ENCODE peak calls at places on chromosomes 4 and X, in six cellular contexts. O is mammary epithelial cell, W is stomach, F is PC-9, V is left lung, U is SK-N-MC. N is an unnamed sample. For H3K9me3, the result is how much of the 10 kb centered on the place peaks cover.

GRCh38 chrX:22343192-22343591 is 70.5 kb downstream of the CBLL2 start:
- DNase-seq in W (no peak), F (no peak), O (no peak), V (no peak), U (no peak), N (no peak)

GRCh38 chrX:122866527-122866926 is 317.6 kb upstream of the GRIA3 start:
- DNase-seq in O (peak), U (no peak), F (no peak), V (no peak), W (no peak), N (no peak)

GRCh38 chr4:3385719-3386440 is 55.9 kb upstream of the HGFAC start:
- DNase-seq in O (peak), V (no peak), W (no peak), U (no peak), F (no peak), N (no peak)

GRCh38 chrX:22800360-22800759 is 199.4 kb upstream of the DDX53 start:
- DNase-seq in O (peak), W (no peak), F (peak), V (no peak), U (peak), N (no peak)

GRCh38 chrX:86146102-86146501 is 2.1 kb upstream of the DACH2 start:
- DNase-seq in F (no peak), W (no peak), V (no peak), U (no peak), O (no peak), N (no peak)

GRCh38 chrX:120668357-120668756 is 38.5 kb upstream of the C1GALT1C1 start:
- DNase-seq in U (no peak), O (no peak), F (no peak), W (no peak), V (no peak), N (no peak)

GRCh38 chr4:148270600-148270999 is 171.6 kb downstream of the NR3C2 start:
- DNase-seq in F (no peak), V (no peak), O (peak), W (no peak), U (no peak), N (no peak)

GRCh38 chrX:95346854-95347253 is 1337.8 kb upstream of the DIAPH2 start:
- DNase-seq in V (no peak), U (peak), W (no peak), F (no peak), O (peak), N (no peak)

GRCh38 chr4:52251864-52252263 is 200.8 kb downstream of the SPATA18 start:
- DNase-seq in V (no peak), O (no peak), W (no peak), U (no peak), F (no peak), N (no peak)

GRCh38 chr4:39169426-39169825 is 12.9 kb upstream of the WDR19 start:
- DNase-seq in V (no peak), W (no peak), F (peak), U (no peak), O (peak), N (no peak)

GRCh38 chr4:7775396-7775795 is 164.3 kb downstream of the AFAP1 start:
- DNase-seq in U (no peak), W (no peak), O (no peak), V (no peak), F (no peak), N (no peak)

GRCh38 chr4:16140520-16141249 is 56.9 kb upstream of the PROM1 start:
- DNase-seq in V (no peak), O (peak), U (no peak), F (peak), W (peak), N (no peak)

GRCh38 chrX:96763608-96764007 is 79.0 kb downstream of the DIAPH2 start:
- DNase-seq in V (no peak), F (no peak), U (no peak), W (no peak), O (no peak), N (no peak)

GRCh38 chr4:15525080-15525479 is 55.4 kb downstream of the CC2D2A start:
- DNase-seq in U (no peak), O (peak), V (no peak), F (peak), W (no peak), N (no peak)

GRCh38 chrX:148298737-148299136 is 201.7 kb upstream of the AFF2 start:
- DNase-seq in V (no peak), F (no peak), W (no peak), U (no peak), O (peak), N (no peak)

GRCh38 chrX:110277609-110278008 is 40.3 kb downstream of the AMMECR1 start:
- DNase-seq in W (no peak), U (no peak), F (peak), V (no peak), O (no peak), N (no peak)

GRCh38 chr4:173990126-173990878 is 293.2 kb downstream of the FBXO8 start:
- DNase-seq in V (no peak), O (peak), W (no peak), U (no peak), F (no peak), N (no peak)

GRCh38 chrX:149493567-149494562 is 11.2 kb downstream of the IDS start:
- DNase-seq in V (peak), O (no peak), U (no peak), W (no peak), F (peak), N (no peak)

GRCh38 chrX:56798866-56799864 is 70.1 kb downstream of the NBDY start:
- DNase-seq in V (peak), O (no peak), F (no peak), W (peak), U (no peak), N (no peak)

GRCh38 chr4:148454835-148455234 is 12.6 kb upstream of the NR3C2 start:
- DNase-seq in V (no peak), U (no peak), O (peak), W (no peak), F (no peak), N (no peak)

GRCh38 chrX:130726661-130727060 is 176.3 kb downstream of the ENOX2 start:
- DNase-seq in U (no peak), O (peak), F (peak), V (peak), W (no peak), N (no peak)

GRCh38 chr4:154076921-154077320 is 288.0 kb upstream of the SFRP2 start:
- DNase-seq in W (no peak), O (peak), F (no peak), V (no peak), U (no peak), N (no peak)

GRCh38 chrX:136065044-136065671 is 79.9 kb downstream of the SLC9A6 start:
- DNase-seq in U (no peak), W (no peak), F (peak), V (no peak), O (no peak), N (no peak)

GRCh38 chrX:135345328-135345645 is 36.0 kb downstream of the ETDC start:
- DNase-seq in V (no peak), O (peak), W (peak), U (peak), F (no peak), N (no peak)

GRCh38 chrX:150575415-150575814 is 7.0 kb downstream of the MTM1 start:
- DNase-seq in O (peak), F (peak), W (no peak), U (no peak), V (peak), N (peak)

GRCh38 chrX:154441984-154442707 is 1.8 kb upstream of the FAM50A start:
- DNase-seq in U (no peak), F (peak), V (no peak), O (peak), W (peak), N (no peak)

GRCh38 chrX:72054776-72055495 is 76.8 kb downstream of the RTL5 start:
- DNase-seq in F (no peak), W (no peak), O (no peak), U (no peak), V (no peak), N (no peak)

GRCh38 chr4:179110816-179111215 is 1668.6 kb upstream of the AGA start:
- DNase-seq in U (no peak), W (no peak), O (no peak), F (no peak), V (no peak), N (no peak)

GRCh38 chrX:96436105-96436504 is 248.5 kb upstream of the DIAPH2 start:
- DNase-seq in O (no peak), F (peak), V (no peak), W (no peak), U (no peak), N (no peak)

GRCh38 chr4:30153427-30153826 is 566.7 kb upstream of the PCDH7 start:
- DNase-seq in O (no peak), U (no peak), V (no peak), W (no peak), F (no peak), N (no peak)
- H3K9me3 ChIP-seq in O (under half), U (under half), V (under half), W (under half), F (under half), N (under half)

GRCh38 chr4:67700119-67700873 is 659 bp downstream of the UBA6 start:
- DNase-seq in U (no peak), V (no peak), F (peak), O (no peak), W (no peak), N (no peak)

GRCh38 chr4:67700874-67701850 is at the start of gene UBA6:
- DNase-seq in W (peak), F (peak), U (peak), V (peak), O (peak), N (peak)

GRCh38 chr4:67702166-67702565 is 1.2 kb upstream of the UBA6 start:
- DNase-seq in V (no peak), O (no peak), U (no peak), F (no peak), W (no peak), N (no peak)

GRCh38 chr4:67699603-67700002 is 1.4 kb downstream of the UBA6 start:
- DNase-seq in F (no peak), U (no peak), V (no peak), W (no peak), O (no peak), N (no peak)

DNA sequence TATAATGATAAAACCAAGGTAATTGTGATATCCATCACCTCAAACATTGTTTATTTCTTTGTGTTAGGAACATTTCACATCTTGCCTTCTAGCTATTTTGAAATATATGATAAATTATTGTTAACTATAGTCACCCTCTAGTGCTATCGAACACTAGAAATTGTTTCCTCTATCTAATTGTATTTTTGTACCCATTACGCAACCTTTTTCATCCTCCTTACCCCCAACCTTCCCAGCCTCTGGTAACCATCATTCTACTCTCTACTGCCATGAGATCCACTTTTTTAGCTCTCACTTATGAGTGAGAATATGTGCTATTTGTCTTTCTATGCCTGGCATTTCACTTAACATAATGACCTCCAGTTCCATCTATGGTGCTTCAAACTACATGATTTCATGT is 3.9 kb upstream of the UBA6 start:
- DNase-seq in W (no peak), U (no peak), O (no peak), V (no peak), F (no peak), N (no peak)
- H3K9me3 ChIP-seq in W (under half), U (under half), O (under half), V (under half), F (under half), N (under half)

DNA sequence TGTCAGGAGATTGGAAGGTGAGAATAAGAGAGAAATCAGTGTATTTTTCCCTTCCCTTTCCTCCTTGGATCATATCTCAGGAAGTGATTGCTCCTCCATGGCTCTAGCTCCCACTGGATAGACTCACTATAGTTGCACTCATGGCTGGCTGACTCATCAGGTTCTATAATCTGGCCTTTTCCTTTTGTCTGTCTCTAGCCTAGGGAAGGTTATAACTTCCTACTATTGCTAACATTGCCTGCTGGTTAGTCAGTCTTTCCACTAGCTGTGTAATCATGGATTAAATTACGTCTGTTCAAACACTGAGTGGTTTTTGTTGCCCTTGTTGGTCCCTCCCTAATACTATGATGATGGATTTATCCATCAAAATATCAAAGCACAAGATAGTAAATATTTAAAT is 195.5 kb upstream of the VEGFC start:
- DNase-seq in U (no peak), W (no peak), V (no peak), O (peak), F (peak), N (no peak)
- H3K9me3 ChIP-seq in U (under half), W (under half), V (under half), O (under half), F (under half), N (under half)

GRCh38 chr4:139470997-139471665 is 17.2 kb downstream of the RAB33B start:
- DNase-seq in U (no peak), V (no peak), F (no peak), O (no peak), W (no peak), N (no peak)

GRCh38 chr4:139465922-139466321 is 12.0 kb downstream of the RAB33B start:
- DNase-seq in O (no peak), U (no peak), V (no peak), W (no peak), F (no peak), N (no peak)

GRCh38 chr4:139470295-139470694 is 16.4 kb downstream of the RAB33B start:
- DNase-seq in O (no peak), F (no peak), V (no peak), U (no peak), W (no peak), N (no peak)

GRCh38 chr4:139469869-139470268 is 15.9 kb downstream of the RAB33B start:
- DNase-seq in U (no peak), W (peak), F (no peak), V (no peak), O (no peak), N (no peak)

DNA sequence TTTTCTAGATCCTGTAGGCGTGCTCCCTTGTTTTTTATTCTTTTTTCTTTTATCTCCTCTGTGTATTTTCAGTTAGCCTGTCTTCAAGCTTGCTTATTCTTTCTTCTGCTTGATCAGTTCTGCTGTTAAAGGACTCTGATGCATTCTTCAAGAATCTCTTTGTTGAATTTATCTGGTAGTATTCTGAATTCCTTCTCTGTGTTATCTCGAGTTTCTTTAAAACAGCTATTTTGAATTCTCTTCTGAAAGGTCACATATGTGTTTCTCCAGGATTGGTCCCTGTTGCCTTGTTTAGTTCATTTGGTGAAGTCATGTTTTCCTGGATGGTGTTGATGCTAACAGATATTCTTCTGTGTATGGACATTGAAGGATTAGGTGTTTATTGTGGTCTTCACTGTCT is 15.3 kb downstream of the RAB33B start:
- DNase-seq in F (no peak), W (no peak), O (no peak), U (no peak), V (no peak), N (no peak)
- H3K9me3 ChIP-seq in F (under half), W (under half), O (under half), U (under half), V (under half), N (under half)